ENCODE peak calls at places on chromosomes 2 and 18, in five cellular contexts. One of them, this sample, is unnamed.

GRCh38 chr2:120659275-120659952 is 76.3 kb upstream of the GLI2 start:
- DNase-seq in astrocyte: peak; percentile 66
- DNase-seq in endodermal cell: peak; percentile 22
- DNase-seq in adrenal gland: no peak
- DNase-seq in SJCRH30: no peak
- DNase-seq in this sample: peak; percentile 69

GRCh38 chr2:143458258-143458954 is 329.2 kb downstream of the ARHGAP15 start:
- DNase-seq in astrocyte: peak; percentile 23
- DNase-seq in endodermal cell: no peak
- DNase-seq in adrenal gland: no peak
- DNase-seq in SJCRH30: no peak
- DNase-seq in this sample: no peak

GRCh38 chr2:115160523-115161521 is 718.4 kb downstream of the DPP10 start:
- DNase-seq in astrocyte: no peak
- DNase-seq in endodermal cell: peak; percentile 86
- DNase-seq in adrenal gland: peak; percentile 63
- DNase-seq in SJCRH30: no peak
- DNase-seq in this sample: peak; percentile 81

GRCh38 chr2:160294339-160294803 is 94.3 kb upstream of the ITGB6 start:
- DNase-seq in astrocyte: peak; percentile 90
- DNase-seq in endodermal cell: no peak
- DNase-seq in adrenal gland: peak; percentile 81
- DNase-seq in SJCRH30: no peak
- DNase-seq in this sample: peak; percentile 57

GRCh38 chr2:9083287-9083686 is 79.8 kb upstream of the MBOAT2 start:
- DNase-seq in astrocyte: no peak
- DNase-seq in endodermal cell: no peak
- DNase-seq in adrenal gland: no peak
- DNase-seq in SJCRH30: no peak
- DNase-seq in this sample: no peak

GRCh38 chr2:88429929-88430328 is 22.6 kb downstream of the FOXI3 start:
- DNase-seq in astrocyte: no peak
- DNase-seq in endodermal cell: peak; percentile 77
- DNase-seq in adrenal gland: no peak
- DNase-seq in SJCRH30: no peak
- DNase-seq in this sample: no peak

GRCh38 chr2:164840458-164840929 is 1.1 kb downstream of the COBLL1 start:
- DNase-seq in astrocyte: no peak
- DNase-seq in endodermal cell: no peak
- DNase-seq in adrenal gland: peak; percentile 77
- DNase-seq in SJCRH30: peak; percentile 53
- DNase-seq in this sample: peak; percentile 40

GRCh38 chr2:127044977-127045654 is 61.8 kb downstream of the BIN1 start:
- DNase-seq in astrocyte: no peak
- DNase-seq in endodermal cell: peak; percentile 32
- DNase-seq in adrenal gland: peak; percentile 52
- DNase-seq in SJCRH30: no peak
- DNase-seq in this sample: no peak

GRCh38 chr2:177334940-177335543 is 57.5 kb upstream of the AGPS start:
- DNase-seq in astrocyte: no peak
- DNase-seq in endodermal cell: no peak
- DNase-seq in adrenal gland: peak; percentile 21
- DNase-seq in SJCRH30: peak; percentile 27
- DNase-seq in this sample: peak; percentile 38

GRCh38 chr2:28343971-28344715 is 48.5 kb upstream of the FOSL2 start:
- DNase-seq in astrocyte: no peak
- DNase-seq in endodermal cell: no peak
- DNase-seq in adrenal gland: no peak
- DNase-seq in SJCRH30: no peak
- DNase-seq in this sample: no peak

GRCh38 chr2:240789501-240790369 is 30.3 kb downstream of the KIF1A start:
- DNase-seq in astrocyte: no peak
- DNase-seq in endodermal cell: no peak
- DNase-seq in adrenal gland: no peak
- DNase-seq in SJCRH30: no peak
- DNase-seq in this sample: no peak

GRCh38 chr2:216857131-216857550 is 2.7 kb downstream of the TNP1 start:
- DNase-seq in astrocyte: peak; percentile 44
- DNase-seq in endodermal cell: no peak
- DNase-seq in adrenal gland: no peak
- DNase-seq in SJCRH30: peak; percentile 15
- DNase-seq in this sample: no peak

GRCh38 chr18:26002375-26002774 is 88.0 kb downstream of the SS18 start:
- DNase-seq in astrocyte: no peak
- DNase-seq in endodermal cell: no peak
- DNase-seq in adrenal gland: no peak
- DNase-seq in SJCRH30: no peak
- DNase-seq in this sample: no peak

GRCh38 chr18:38297910-38298309 is 732.3 kb upstream of the CELF4 start:
- DNase-seq in astrocyte: no peak
- DNase-seq in endodermal cell: no peak
- DNase-seq in adrenal gland: no peak
- DNase-seq in SJCRH30: peak; percentile 3
- DNase-seq in this sample: no peak

GRCh38 chr2:70123051-70123828 is 36.0 kb downstream of the PCBP1 start:
- DNase-seq in astrocyte: peak; percentile 51
- DNase-seq in endodermal cell: peak; percentile 94
- DNase-seq in adrenal gland: peak; percentile 80
- DNase-seq in SJCRH30: peak; percentile 92
- DNase-seq in this sample: peak; percentile 77

GRCh38 chr2:70122470-70122869 is 35.2 kb downstream of the PCBP1 start:
- DNase-seq in astrocyte: no peak
- DNase-seq in endodermal cell: no peak
- DNase-seq in adrenal gland: no peak
- DNase-seq in SJCRH30: no peak
- DNase-seq in this sample: no peak

GRCh38 chr2:70125498-70125898 is 38.2 kb downstream of the PCBP1 start:
- DNase-seq in astrocyte: no peak
- DNase-seq in endodermal cell: peak; percentile 33
- DNase-seq in adrenal gland: no peak
- DNase-seq in SJCRH30: no peak
- DNase-seq in this sample: no peak

GRCh38 chr2:70123829-70124117 is 36.5 kb downstream of the PCBP1 start:
- DNase-seq in astrocyte: no peak
- DNase-seq in endodermal cell: no peak
- DNase-seq in adrenal gland: no peak
- DNase-seq in SJCRH30: no peak
- DNase-seq in this sample: no peak

GRCh38 chr2:70124983-70125480 is 37.8 kb downstream of the PCBP1 start:
- DNase-seq in astrocyte: no peak
- DNase-seq in endodermal cell: peak; percentile 79
- DNase-seq in adrenal gland: peak; percentile 81
- DNase-seq in SJCRH30: peak; percentile 84
- DNase-seq in this sample: peak; percentile 69
- H3K4me1 ChIP-seq in astrocyte: peaks cover 17% of the 10 kb centered on the region
- H3K4me1 ChIP-seq in endodermal cell: peaks cover 10% of the 10 kb centered on the region
- H3K4me1 ChIP-seq in adrenal gland: peaks cover 9% of the 10 kb centered on the region
- H3K4me1 ChIP-seq in SJCRH30: peaks cover 40% of the 10 kb centered on the region
- H3K4me1 ChIP-seq in this sample: peaks cover 19% of the 10 kb centered on the region

GRCh38 chr18:61398961-61399632 is 65.9 kb downstream of the CDH20 start:
- DNase-seq in astrocyte: peak; percentile 73
- DNase-seq in endodermal cell: no peak
- DNase-seq in adrenal gland: no peak
- DNase-seq in SJCRH30: no peak
- DNase-seq in this sample: no peak
- H3K4me3 ChIP-seq in astrocyte: no peak overlapping the region
- H3K4me3 ChIP-seq in endodermal cell: no peak overlapping the region
- H3K4me3 ChIP-seq in adrenal gland: no peak overlapping the region
- H3K4me3 ChIP-seq in SJCRH30: no peak overlapping the region
- H3K4me3 ChIP-seq in this sample: no peak overlapping the region

GRCh38 chr2:85770369-85770768 is 16.6 kb downstream of the ATOH8 start:
- DNase-seq in astrocyte: peak; percentile 43
- DNase-seq in endodermal cell: no peak
- DNase-seq in adrenal gland: no peak
- DNase-seq in SJCRH30: peak; percentile 96
- DNase-seq in this sample: no peak

GRCh38 chr2:85768713-85769112 is 14.9 kb downstream of the ATOH8 start:
- DNase-seq in astrocyte: no peak
- DNase-seq in endodermal cell: peak; percentile 77
- DNase-seq in adrenal gland: peak; percentile 32
- DNase-seq in SJCRH30: peak; percentile 82
- DNase-seq in this sample: peak; percentile 79

GRCh38 chr2:85769236-85769986 is 15.6 kb downstream of the ATOH8 start:
- DNase-seq in astrocyte: no peak
- DNase-seq in endodermal cell: peak; percentile 78
- DNase-seq in adrenal gland: no peak
- DNase-seq in SJCRH30: peak; percentile 87
- DNase-seq in this sample: no peak

GRCh38 chr2:85770786-85771409 is 17.1 kb downstream of the ATOH8 start:
- DNase-seq in astrocyte: no peak
- DNase-seq in endodermal cell: no peak
- DNase-seq in adrenal gland: no peak
- DNase-seq in SJCRH30: no peak
- DNase-seq in this sample: no peak

GRCh38 chr2:85769987-85770362 is 16.2 kb downstream of the ATOH8 start:
- DNase-seq in astrocyte: no peak
- DNase-seq in endodermal cell: no peak
- DNase-seq in adrenal gland: no peak
- DNase-seq in SJCRH30: no peak
- DNase-seq in this sample: no peak
- H3K4me1 ChIP-seq in astrocyte: peaks cover 70% of the 10 kb centered on the region
- H3K4me1 ChIP-seq in endodermal cell: peaks cover 13% of the 10 kb centered on the region
- H3K4me1 ChIP-seq in adrenal gland: peaks cover 23% of the 10 kb centered on the region
- H3K4me1 ChIP-seq in SJCRH30: peaks cover 92% of the 10 kb centered on the region
- H3K4me1 ChIP-seq in this sample: peaks cover 42% of the 10 kb centered on the region

GRCh38 chr18:74289946-74290478 is 1.8 kb downstream of the CYB5A start:
- DNase-seq in astrocyte: no peak
- DNase-seq in endodermal cell: no peak
- DNase-seq in adrenal gland: no peak
- DNase-seq in SJCRH30: no peak
- DNase-seq in this sample: no peak
- H3K4me3 ChIP-seq in astrocyte: no peak overlapping the region
- H3K4me3 ChIP-seq in endodermal cell: no peak overlapping the region
- H3K4me3 ChIP-seq in adrenal gland: no peak overlapping the region
- H3K4me3 ChIP-seq in SJCRH30: no peak overlapping the region
- H3K4me3 ChIP-seq in this sample: peak overlapping the region; percentile 87

This sample was measured in testis.